ENCODE peak calls at places on chromosomes 13 and 19, in four cellular contexts. E is WTC11, H is GM12878, T is HepG2. B is an unnamed sample.

GRCh38 chr13:58804832-58805231 is 1173.3 kb downstream of the PCDH17 start:
- DNase-seq in E (no peak), H (no peak), T (no peak), B (no peak)

GRCh38 chr19:8397291-8397690 is 7.1 kb downstream of the RAB11B start:
- DNase-seq in E (no peak), H (no peak), T (no peak), B (peak)

GRCh38 chr13:64925284-64925683 is 2304.9 kb downstream of the PCDH9 start:
- DNase-seq in E (peak), H (no peak), T (no peak), B (no peak)

GRCh38 chr19:48551437-48552302 is at the start of gene SULT2B1:
- DNase-seq in E (no peak), H (no peak), T (no peak), B (no peak)

GRCh38 chr13:39394811-39395685 is 207.9 kb downstream of the LHFPL6 start:
- DNase-seq in E (no peak), H (no peak), T (no peak), B (no peak)

GRCh38 chr13:68199271-68199670 is 969.1 kb upstream of the PCDH9 start:
- DNase-seq in E (no peak), H (no peak), T (no peak), B (no peak)

GRCh38 chr19:53549354-53549753 is 11.4 kb downstream of the ZNF331 start:
- DNase-seq in E (no peak), H (no peak), T (no peak), B (no peak)

GRCh38 chr19:2867025-2867991 is at the start of gene ZNF556:
- DNase-seq in E (no peak), H (no peak), T (peak), B (peak)

GRCh38 chr19:4337906-4338440 is 654 bp downstream of the STAP2 start:
- DNase-seq in E (no peak), H (no peak), T (peak), B (no peak)

GRCh38 chr13:67792151-67792665 is 562.1 kb upstream of the PCDH9 start:
- DNase-seq in E (no peak), H (no peak), T (no peak), B (no peak)

DNA sequence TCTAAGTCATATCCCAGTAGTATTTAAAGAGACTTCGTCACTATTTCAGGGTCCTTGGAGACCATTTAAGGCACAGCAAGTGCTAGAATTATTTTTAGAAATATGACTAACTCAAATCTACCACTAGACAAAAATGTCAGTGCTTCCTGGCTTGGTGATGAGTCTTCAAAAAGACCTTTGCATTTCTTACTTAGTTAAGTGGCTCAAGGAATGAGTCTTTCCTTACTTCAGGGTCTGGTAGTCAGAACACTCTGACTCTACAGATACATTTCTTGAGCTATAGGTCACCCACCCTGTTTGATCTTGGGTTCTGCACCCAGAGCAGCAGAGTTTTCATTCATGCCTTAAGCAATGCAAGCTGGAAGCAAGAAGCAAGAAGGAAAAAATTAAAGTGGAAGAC is 191.0 kb upstream of the HTR2A start:
- DNase-seq in E (no peak), H (no peak), T (no peak), B (no peak)
- TF ChIP-seq TCF7 in E (no peak), H (no peak), T (no peak), B (no peak)

GRCh38 chr13:44263920-44264610 is 109.6 kb upstream of the SERP2 start:
- DNase-seq in E (no peak), H (no peak), T (no peak), B (no peak)

GRCh38 chr13:44257806-44258205 is 115.8 kb upstream of the SERP2 start:
- DNase-seq in E (no peak), H (no peak), T (no peak), B (no peak)

GRCh38 chr13:44259045-44260042 is 114.3 kb upstream of the SERP2 start:
- DNase-seq in E (no peak), H (peak), T (no peak), B (peak)
- TF ChIP-seq TCF7 in E (no peak), H (no peak), T (no peak), B (no peak)

DNA sequence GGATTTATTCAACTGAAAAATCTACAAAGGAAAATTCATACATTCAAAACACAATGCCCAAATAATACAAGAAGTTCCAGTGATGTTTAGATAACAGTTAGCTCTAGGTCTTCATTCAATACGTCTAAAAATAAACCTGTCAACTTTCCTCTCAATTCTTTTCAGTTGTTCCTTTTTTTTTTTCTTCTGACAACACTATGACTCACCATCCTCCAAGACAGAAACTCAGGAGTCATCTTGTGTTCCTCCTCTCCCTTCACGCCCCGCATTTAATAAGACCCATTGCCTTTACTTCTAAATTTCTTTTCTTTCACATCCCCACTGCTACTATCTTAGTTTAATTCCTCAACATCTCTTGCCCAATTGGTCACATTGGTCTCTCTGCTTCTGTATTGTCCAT is 759.9 kb downstream of the GPC5 start:
- DNase-seq in E (no peak), H (no peak), T (no peak), B (no peak)
- TF ChIP-seq TCF7 in E (no peak), H (no peak), T (no peak), B (no peak)

GRCh38 chr13:114115191-114115671 is 17.2 kb downstream of the RASA3 start:
- DNase-seq in E (peak), H (no peak), T (peak), B (peak)
- TF ChIP-seq TCF7 in E (no peak), H (no peak), T (no peak), B (no peak)